ENCODE peak calls at places on chromosomes 2 and 18, in eight cellular contexts. I, Z, J, C, N, B, R and Q are unnamed samples.
A peak's percentile ranks its signal among the peaks of the same experiment; 100 is the strongest.

GRCh38 chr2:240169486-240170353 is 29.3 kb upstream of the OTOS start:
- DNase-seq in J (no peak), Z (no peak), C (no peak), R (no peak), N (no peak), I (peak; percentile 66), B (no peak), Q (no peak)

GRCh38 chr2:230900336-230900995 is 24.6 kb downstream of the GPR55 start:
- DNase-seq in R (no peak), J (peak; percentile 2), B (no peak), I (peak; percentile 46), C (no peak), Z (no peak), N (no peak), Q (no peak)

GRCh38 chr2:2127474-2127873 is 203.6 kb downstream of the MYT1L start:
- DNase-seq in C (no peak), B (no peak), Z (no peak), N (no peak), I (no peak), R (no peak), J (no peak), Q (no peak)

GRCh38 chr18:25516747-25517498 is 165.0 kb upstream of the ZNF521 start:
- DNase-seq in C (no peak), J (no peak), N (no peak), I (no peak), B (no peak), R (no peak), Z (no peak), Q (peak; percentile 39)

GRCh38 chr18:74040459-74041332 is 106.9 kb downstream of the FBXO15 start:
- DNase-seq in I (peak; percentile 84), N (no peak), C (no peak), R (peak; percentile 35), B (peak; percentile 25), J (peak; percentile 79), Z (peak; percentile 26), Q (no peak)

GRCh38 chr18:57744211-57744694 is 58.9 kb downstream of the ATP8B1 start:
- DNase-seq in B (no peak), J (no peak), I (no peak), C (peak; percentile 53), Z (no peak), R (peak; percentile 76), N (peak; percentile 57), Q (peak; percentile 93)

GRCh38 chr18:38751897-38752296 is 1186.3 kb upstream of the CELF4 start:
- DNase-seq in R (no peak), J (no peak), Z (no peak), B (no peak), N (no peak), I (no peak), C (no peak), Q (no peak)

GRCh38 chr2:182406221-182406620 is 20.6 kb downstream of the PDE1A start:
- DNase-seq in I (no peak), N (peak; percentile 46), J (no peak), Z (no peak), R (no peak), C (peak; percentile 63), B (no peak), Q (no peak)

GRCh38 chr2:83587309-83587708 is 871.8 kb downstream of the SUCLG1 start:
- DNase-seq in N (no peak), R (no peak), B (no peak), C (no peak), I (no peak), Z (no peak), J (no peak), Q (no peak)

GRCh38 chr2:203591642-203592041 is 56.5 kb upstream of the RAPH1 start:
- DNase-seq in R (no peak), C (peak; percentile 52), N (peak; percentile 54), I (no peak), B (no peak), J (no peak), Z (no peak), Q (no peak)

GRCh38 chr2:235160281-235160805 is 208.5 kb downstream of the SH3BP4 start:
- DNase-seq in Z (peak; percentile 50), N (no peak), C (no peak), J (no peak), R (no peak), B (no peak), I (no peak), Q (no peak)

GRCh38 chr2:66930499-66931165 is 466.5 kb upstream of the ETAA1 start:
- DNase-seq in I (no peak), B (no peak), J (no peak), R (no peak), C (no peak), Z (no peak), N (no peak), Q (no peak)